ENCODE peak calls at places on chromosomes 11 and 22, in ten cellular contexts. One of them, this sample, is unnamed.

GRCh38 chr11:61587951-61588695 is 7.2 kb upstream of the SYT7 start:
- DNase-seq in cardiac muscle cell: no peak
- DNase-seq in heart left ventricle: peak
- DNase-seq in kidney: peak
- DNase-seq in transverse colon: peak
- DNase-seq in Peyer's patch: peak
- DNase-seq in MM.1S: no peak
- DNase-seq in WTC11: peak
- DNase-seq in endodermal cell: peak
- DNase-seq in brain microvascular endothelial cell: no peak
- DNase-seq in this sample: peak

GRCh38 chr11:5705688-5706087 is 16.1 kb downstream of the TRIM22 start:
- DNase-seq in cardiac muscle cell: no peak
- DNase-seq in heart left ventricle: no peak
- DNase-seq in kidney: no peak
- DNase-seq in transverse colon: no peak
- DNase-seq in Peyer's patch: no peak
- DNase-seq in MM.1S: no peak
- DNase-seq in WTC11: no peak
- DNase-seq in endodermal cell: no peak
- DNase-seq in brain microvascular endothelial cell: no peak
- DNase-seq in this sample: no peak

GRCh38 chr11:134358853-134359490 is 27.2 kb downstream of the GLB1L2 start:
- DNase-seq in cardiac muscle cell: no peak
- DNase-seq in heart left ventricle: no peak
- DNase-seq in kidney: peak
- DNase-seq in transverse colon: no peak
- DNase-seq in Peyer's patch: peak
- DNase-seq in MM.1S: no peak
- DNase-seq in WTC11: peak
- DNase-seq in endodermal cell: peak
- DNase-seq in brain microvascular endothelial cell: no peak
- DNase-seq in this sample: no peak

GRCh38 chr11:34614334-34615113 is 6.4 kb upstream of the EHF start:
- DNase-seq in cardiac muscle cell: peak
- DNase-seq in heart left ventricle: no peak
- DNase-seq in kidney: no peak
- DNase-seq in transverse colon: no peak
- DNase-seq in Peyer's patch: no peak
- DNase-seq in MM.1S: no peak
- DNase-seq in WTC11: no peak
- DNase-seq in endodermal cell: no peak
- DNase-seq in brain microvascular endothelial cell: no peak
- DNase-seq in this sample: no peak

GRCh38 chr22:39454385-39454871 is 2.4 kb upstream of the MGAT3 start:
- DNase-seq in cardiac muscle cell: peak
- DNase-seq in heart left ventricle: no peak
- DNase-seq in kidney: peak
- DNase-seq in transverse colon: peak
- DNase-seq in Peyer's patch: peak
- DNase-seq in MM.1S: no peak
- DNase-seq in WTC11: no peak
- DNase-seq in endodermal cell: peak
- DNase-seq in brain microvascular endothelial cell: no peak
- DNase-seq in this sample: no peak

GRCh38 chr11:86047275-86047991 is 21.5 kb downstream of the PICALM start:
- DNase-seq in cardiac muscle cell: peak
- DNase-seq in heart left ventricle: no peak
- DNase-seq in kidney: no peak
- DNase-seq in transverse colon: no peak
- DNase-seq in Peyer's patch: no peak
- DNase-seq in MM.1S: no peak
- DNase-seq in WTC11: no peak
- DNase-seq in endodermal cell: no peak
- DNase-seq in brain microvascular endothelial cell: no peak
- DNase-seq in this sample: no peak

GRCh38 chr22:33922268-33922667 is 2.0 kb upstream of the LARGE1 start:
- DNase-seq in cardiac muscle cell: peak
- DNase-seq in heart left ventricle: peak
- DNase-seq in kidney: no peak
- DNase-seq in transverse colon: peak
- DNase-seq in Peyer's patch: peak
- DNase-seq in MM.1S: peak
- DNase-seq in WTC11: peak
- DNase-seq in endodermal cell: peak
- DNase-seq in brain microvascular endothelial cell: peak
- DNase-seq in this sample: peak

GRCh38 chr11:62546244-62546936 is at the start of gene AHNAK:
- DNase-seq in cardiac muscle cell: peak
- DNase-seq in heart left ventricle: peak
- DNase-seq in kidney: peak
- DNase-seq in transverse colon: peak
- DNase-seq in Peyer's patch: peak
- DNase-seq in MM.1S: peak
- DNase-seq in WTC11: peak
- DNase-seq in endodermal cell: peak
- DNase-seq in brain microvascular endothelial cell: no peak
- DNase-seq in this sample: peak

GRCh38 chr22:19965771-19966709 is 24.4 kb upstream of the TXNRD2 start:
- DNase-seq in cardiac muscle cell: no peak
- DNase-seq in heart left ventricle: no peak
- DNase-seq in kidney: peak
- DNase-seq in transverse colon: no peak
- DNase-seq in Peyer's patch: no peak
- DNase-seq in MM.1S: no peak
- DNase-seq in WTC11: peak
- DNase-seq in endodermal cell: peak
- DNase-seq in brain microvascular endothelial cell: no peak
- DNase-seq in this sample: no peak

GRCh38 chr11:22192642-22193347 is at the start of gene ANO5:
- DNase-seq in cardiac muscle cell: peak
- DNase-seq in heart left ventricle: peak
- DNase-seq in kidney: peak
- DNase-seq in transverse colon: peak
- DNase-seq in Peyer's patch: peak
- DNase-seq in MM.1S: peak
- DNase-seq in WTC11: peak
- DNase-seq in endodermal cell: peak
- DNase-seq in brain microvascular endothelial cell: no peak
- DNase-seq in this sample: peak

GRCh38 chr22:37249946-37250345 is 5.9 kb upstream of the RAC2 start:
- DNase-seq in cardiac muscle cell: no peak
- DNase-seq in heart left ventricle: no peak
- DNase-seq in kidney: no peak
- DNase-seq in transverse colon: no peak
- DNase-seq in Peyer's patch: no peak
- DNase-seq in MM.1S: no peak
- DNase-seq in WTC11: no peak
- DNase-seq in endodermal cell: peak
- DNase-seq in brain microvascular endothelial cell: no peak
- DNase-seq in this sample: peak
- TF ChIP-seq CTCF in cardiac muscle cell: no peak
- TF ChIP-seq CTCF in heart left ventricle: no peak
- TF ChIP-seq CTCF in kidney: no peak
- TF ChIP-seq CTCF in transverse colon: no peak
- TF ChIP-seq CTCF in Peyer's patch: no peak
- TF ChIP-seq CTCF in MM.1S: no peak
- TF ChIP-seq CTCF in WTC11: no peak
- TF ChIP-seq CTCF in endodermal cell: no peak
- TF ChIP-seq CTCF in brain microvascular endothelial cell: no peak
- TF ChIP-seq CTCF in this sample: no peak

DNA sequence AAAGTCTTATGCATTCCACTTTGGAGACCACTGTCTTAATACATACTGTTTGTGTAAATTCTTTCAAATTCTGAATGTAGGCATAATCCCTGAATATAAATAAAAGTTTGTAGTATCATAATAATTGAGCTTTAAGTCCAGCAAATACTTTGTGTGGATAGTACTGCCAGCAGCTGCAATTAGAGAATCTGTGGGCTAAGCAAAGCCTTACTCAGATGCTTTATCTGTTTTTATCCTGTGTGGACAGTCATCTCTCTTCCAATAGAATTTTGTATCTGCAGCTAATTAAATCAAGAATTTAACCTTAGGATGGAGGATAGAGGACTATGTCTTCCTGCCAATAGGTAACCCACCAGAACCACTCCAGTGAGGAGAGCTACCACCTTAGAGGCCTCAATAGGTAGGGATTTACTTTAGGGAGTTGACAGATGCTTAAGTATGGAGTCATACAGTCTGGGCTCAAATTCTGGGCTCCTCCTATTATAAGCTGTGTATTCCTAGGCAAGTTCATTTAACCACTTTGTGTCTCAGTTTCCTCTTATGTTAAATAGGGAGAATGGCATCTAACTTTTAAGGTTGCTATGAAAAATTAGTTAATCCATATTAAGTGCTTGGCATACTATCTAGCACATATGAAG is 71.1 kb downstream of the STIM1 start:
- DNase-seq in cardiac muscle cell: no peak
- DNase-seq in heart left ventricle: no peak
- DNase-seq in kidney: no peak
- DNase-seq in transverse colon: no peak
- DNase-seq in Peyer's patch: no peak
- DNase-seq in MM.1S: no peak
- DNase-seq in WTC11: no peak
- DNase-seq in endodermal cell: no peak
- DNase-seq in brain microvascular endothelial cell: no peak
- DNase-seq in this sample: no peak
- TF ChIP-seq CTCF in cardiac muscle cell: no peak
- TF ChIP-seq CTCF in heart left ventricle: no peak
- TF ChIP-seq CTCF in kidney: no peak
- TF ChIP-seq CTCF in transverse colon: no peak
- TF ChIP-seq CTCF in Peyer's patch: no peak
- TF ChIP-seq CTCF in MM.1S: no peak
- TF ChIP-seq CTCF in WTC11: no peak
- TF ChIP-seq CTCF in endodermal cell: no peak
- TF ChIP-seq CTCF in brain microvascular endothelial cell: no peak
- TF ChIP-seq CTCF in this sample: no peak

GRCh38 chr22:30948930-30949342 is 19.6 kb downstream of the MORC2 start:
- DNase-seq in cardiac muscle cell: no peak
- DNase-seq in heart left ventricle: no peak
- DNase-seq in kidney: no peak
- DNase-seq in transverse colon: no peak
- DNase-seq in Peyer's patch: no peak
- DNase-seq in MM.1S: no peak
- DNase-seq in WTC11: no peak
- DNase-seq in endodermal cell: no peak
- DNase-seq in brain microvascular endothelial cell: no peak
- DNase-seq in this sample: no peak

GRCh38 chr22:30947163-30947820 is 21.3 kb downstream of the MORC2 start:
- DNase-seq in cardiac muscle cell: no peak
- DNase-seq in heart left ventricle: peak
- DNase-seq in kidney: no peak
- DNase-seq in transverse colon: peak
- DNase-seq in Peyer's patch: no peak
- DNase-seq in MM.1S: no peak
- DNase-seq in WTC11: no peak
- DNase-seq in endodermal cell: peak
- DNase-seq in brain microvascular endothelial cell: no peak
- DNase-seq in this sample: peak

GRCh38 chr22:30947821-30948454 is 20.6 kb downstream of the MORC2 start:
- DNase-seq in cardiac muscle cell: peak
- DNase-seq in heart left ventricle: no peak
- DNase-seq in kidney: no peak
- DNase-seq in transverse colon: no peak
- DNase-seq in Peyer's patch: no peak
- DNase-seq in MM.1S: peak
- DNase-seq in WTC11: no peak
- DNase-seq in endodermal cell: no peak
- DNase-seq in brain microvascular endothelial cell: peak
- DNase-seq in this sample: no peak

GRCh38 chr22:30946354-30946753 is 22.2 kb downstream of the MORC2 start:
- DNase-seq in cardiac muscle cell: no peak
- DNase-seq in heart left ventricle: no peak
- DNase-seq in kidney: no peak
- DNase-seq in transverse colon: no peak
- DNase-seq in Peyer's patch: no peak
- DNase-seq in MM.1S: no peak
- DNase-seq in WTC11: no peak
- DNase-seq in endodermal cell: no peak
- DNase-seq in brain microvascular endothelial cell: no peak
- DNase-seq in this sample: no peak

GRCh38 chr22:30949934-30950660 is 18.5 kb downstream of the MORC2 start:
- DNase-seq in cardiac muscle cell: no peak
- DNase-seq in heart left ventricle: no peak
- DNase-seq in kidney: no peak
- DNase-seq in transverse colon: no peak
- DNase-seq in Peyer's patch: no peak
- DNase-seq in MM.1S: no peak
- DNase-seq in WTC11: no peak
- DNase-seq in endodermal cell: no peak
- DNase-seq in brain microvascular endothelial cell: no peak
- DNase-seq in this sample: no peak
- TF ChIP-seq CTCF in cardiac muscle cell: no peak
- TF ChIP-seq CTCF in heart left ventricle: no peak
- TF ChIP-seq CTCF in kidney: no peak
- TF ChIP-seq CTCF in transverse colon: no peak
- TF ChIP-seq CTCF in Peyer's patch: no peak
- TF ChIP-seq CTCF in MM.1S: no peak
- TF ChIP-seq CTCF in WTC11: no peak
- TF ChIP-seq CTCF in endodermal cell: peak
- TF ChIP-seq CTCF in brain microvascular endothelial cell: peak
- TF ChIP-seq CTCF in this sample: no peak

GRCh38 chr11:32008879-32009548 is 81.9 kb upstream of the RCN1 start:
- DNase-seq in cardiac muscle cell: no peak
- DNase-seq in heart left ventricle: no peak
- DNase-seq in kidney: no peak
- DNase-seq in transverse colon: no peak
- DNase-seq in Peyer's patch: no peak
- DNase-seq in MM.1S: no peak
- DNase-seq in WTC11: no peak
- DNase-seq in endodermal cell: no peak
- DNase-seq in brain microvascular endothelial cell: no peak
- DNase-seq in this sample: no peak

GRCh38 chr11:32005786-32006406 is 85.0 kb upstream of the RCN1 start:
- DNase-seq in cardiac muscle cell: peak
- DNase-seq in heart left ventricle: no peak
- DNase-seq in kidney: peak
- DNase-seq in transverse colon: no peak
- DNase-seq in Peyer's patch: no peak
- DNase-seq in MM.1S: no peak
- DNase-seq in WTC11: no peak
- DNase-seq in endodermal cell: no peak
- DNase-seq in brain microvascular endothelial cell: no peak
- DNase-seq in this sample: no peak

GRCh38 chr11:32002311-32002710 is 88.6 kb upstream of the RCN1 start:
- DNase-seq in cardiac muscle cell: no peak
- DNase-seq in heart left ventricle: no peak
- DNase-seq in kidney: no peak
- DNase-seq in transverse colon: no peak
- DNase-seq in Peyer's patch: no peak
- DNase-seq in MM.1S: no peak
- DNase-seq in WTC11: no peak
- DNase-seq in endodermal cell: no peak
- DNase-seq in brain microvascular endothelial cell: no peak
- DNase-seq in this sample: no peak

GRCh38 chr11:32003335-32003734 is 87.5 kb upstream of the RCN1 start:
- DNase-seq in cardiac muscle cell: no peak
- DNase-seq in heart left ventricle: no peak
- DNase-seq in kidney: no peak
- DNase-seq in transverse colon: no peak
- DNase-seq in Peyer's patch: no peak
- DNase-seq in MM.1S: no peak
- DNase-seq in WTC11: no peak
- DNase-seq in endodermal cell: no peak
- DNase-seq in brain microvascular endothelial cell: no peak
- DNase-seq in this sample: peak

GRCh38 chr11:32006799-32007388 is 84.0 kb upstream of the RCN1 start:
- DNase-seq in cardiac muscle cell: peak
- DNase-seq in heart left ventricle: no peak
- DNase-seq in kidney: no peak
- DNase-seq in transverse colon: no peak
- DNase-seq in Peyer's patch: no peak
- DNase-seq in MM.1S: peak
- DNase-seq in WTC11: peak
- DNase-seq in endodermal cell: peak
- DNase-seq in brain microvascular endothelial cell: peak
- DNase-seq in this sample: peak
- TF ChIP-seq CTCF in cardiac muscle cell: peak
- TF ChIP-seq CTCF in heart left ventricle: peak
- TF ChIP-seq CTCF in kidney: peak
- TF ChIP-seq CTCF in transverse colon: peak
- TF ChIP-seq CTCF in Peyer's patch: peak
- TF ChIP-seq CTCF in MM.1S: peak
- TF ChIP-seq CTCF in WTC11: peak
- TF ChIP-seq CTCF in endodermal cell: peak
- TF ChIP-seq CTCF in brain microvascular endothelial cell: peak
- TF ChIP-seq CTCF in this sample: peak